ENCODE peak calls at places on chromosomes 5 and 9, in nine cellular contexts. X, F, A, C, R, Q, L, S and O are unnamed samples.

GRCh38 chr5:131952286-131952857 is 6.9 kb upstream of the MEIKIN start:
- DNase-seq in A (no peak), Q (no peak), X (no peak), L (no peak), F (no peak), C (no peak), S (no peak), R (no peak), O (no peak)

GRCh38 chr5:136023935-136024645 is 4.7 kb upstream of the TGFBI start:
- DNase-seq in L (peak), A (no peak), C (no peak), R (no peak), F (peak), X (no peak), Q (no peak), S (no peak), O (no peak)

GRCh38 chr5:90479611-90480385 is 5.1 kb downstream of the POLR3G start:
- DNase-seq in X (no peak), L (peak), F (no peak), S (no peak), R (no peak), A (no peak), C (no peak), Q (no peak), O (peak)

GRCh38 chr9:86580688-86581087 is 226.5 kb upstream of the TUT7 start:
- DNase-seq in C (no peak), S (no peak), F (peak), R (no peak), A (no peak), L (no peak), Q (no peak), X (no peak), O (no peak)

GRCh38 chr5:67209141-67209771 is 12.7 kb upstream of the CD180 start:
- DNase-seq in C (peak), Q (peak), X (no peak), F (peak), L (peak), A (peak), R (peak), S (peak), O (peak)

GRCh38 chr9:129866373-129867137 is 31.3 kb downstream of the USP20 start:
- DNase-seq in C (no peak), L (no peak), Q (no peak), F (no peak), S (no peak), A (no peak), R (no peak), X (no peak), O (no peak)

GRCh38 chr5:40556811-40557210 is 122.9 kb upstream of the PTGER4 start:
- DNase-seq in L (no peak), S (no peak), X (no peak), R (no peak), F (no peak), C (no peak), A (no peak), Q (no peak), O (no peak)

GRCh38 chr9:76441551-76442322 is 17.2 kb upstream of the GCNT1 start:
- DNase-seq in C (no peak), R (no peak), L (peak), A (no peak), S (no peak), X (no peak), F (peak), Q (no peak), O (peak)

GRCh38 chr5:169599451-169599850 is 15.9 kb downstream of the SPDL1 start:
- DNase-seq in Q (no peak), A (no peak), R (no peak), S (no peak), L (no peak), F (peak), X (no peak), C (no peak), O (no peak)

GRCh38 chr5:170642776-170643436 is 139.1 kb downstream of the KCNIP1 start:
- DNase-seq in R (no peak), A (no peak), F (no peak), C (no peak), S (no peak), L (no peak), Q (no peak), X (no peak), O (no peak)

GRCh38 chr5:38936269-38936668 is 90.5 kb downstream of the OSMR start:
- DNase-seq in X (no peak), F (no peak), A (no peak), C (no peak), Q (no peak), L (no peak), R (no peak), S (no peak), O (no peak)

GRCh38 chr5:14236757-14237156 is 93.6 kb downstream of the TRIO start:
- DNase-seq in S (no peak), Q (no peak), L (no peak), A (no peak), F (no peak), R (no peak), C (no peak), X (no peak), O (no peak)

GRCh38 chr9:95491543-95492330 is 25.0 kb downstream of the PTCH1 start:
- DNase-seq in S (no peak), X (no peak), F (no peak), L (no peak), Q (no peak), C (no peak), A (no peak), R (no peak), O (no peak)

GRCh38 chr9:134112561-134112960 is 23.3 kb upstream of the WDR5 start:
- DNase-seq in F (no peak), R (no peak), C (no peak), A (no peak), S (no peak), Q (no peak), L (no peak), X (no peak), O (no peak)

GRCh38 chr5:177116631-177117373 is 16.8 kb upstream of the NSD1 start:
- DNase-seq in S (peak), R (peak), Q (peak), C (no peak), F (peak), L (peak), A (peak), X (peak), O (peak)

GRCh38 chr9:132041825-132042224 is 37.8 kb downstream of the MED27 start:
- DNase-seq in A (no peak), C (no peak), F (no peak), L (no peak), X (no peak), Q (no peak), R (no peak), S (no peak), O (no peak)

GRCh38 chr5:167219296-167219695 is 1072.1 kb upstream of the WWC1 start:
- DNase-seq in R (no peak), X (no peak), L (no peak), A (no peak), S (no peak), F (no peak), Q (no peak), C (no peak), O (no peak)

GRCh38 chr5:82277613-82277986 is 554 bp downstream of the RPS23 start:
- DNase-seq in L (no peak), F (no peak), S (no peak), R (no peak), Q (no peak), C (no peak), X (no peak), A (no peak), O (no peak)